ENCODE peak calls at places on chromosomes 3 and 15, in eight cellular contexts. F, Q, K, Y, I, X, B and E are unnamed samples.

GRCh38 chr3:85251766-85252165 is 293.0 kb downstream of the CADM2 start:
- DNase-seq in F (no peak), Q (no peak), K (no peak), Y (no peak), I (no peak), X (no peak), B (no peak), E (no peak)

GRCh38 chr3:49790626-49791411 is 4.5 kb upstream of the IP6K1 start:
- DNase-seq in F (no peak), Q (peak; percentile 41), K (no peak), Y (no peak), I (no peak), X (no peak), B (peak; percentile 58), E (no peak)

GRCh38 chr3:107892960-107893359 is 197.9 kb downstream of the CD47 start:
- DNase-seq in F (no peak), Q (no peak), K (no peak), Y (no peak), I (no peak), X (no peak), B (no peak), E (no peak)

GRCh38 chr15:50134524-50135024 is 15.5 kb upstream of the ATP8B4 start:
- DNase-seq in F (peak; percentile 70), Q (no peak), K (peak; percentile 89), Y (no peak), I (no peak), X (peak; percentile 75), B (peak; percentile 91), E (no peak)

GRCh38 chr3:141960731-141961130 is 84.3 kb downstream of the ATP1B3 start:
- DNase-seq in F (peak; percentile 51), Q (no peak), K (peak; percentile 52), Y (no peak), I (no peak), X (no peak), B (peak; percentile 14), E (no peak)

GRCh38 chr15:23910030-23910429 is 222.9 kb upstream of the NDN start:
- DNase-seq in F (no peak), Q (no peak), K (no peak), Y (no peak), I (no peak), X (no peak), B (no peak), E (no peak)

GRCh38 chr3:149198611-149199010 is 23.0 kb downstream of the CP start:
- DNase-seq in F (no peak), Q (no peak), K (peak; percentile 63), Y (no peak), I (no peak), X (no peak), B (peak; percentile 23), E (no peak)

GRCh38 chr15:75616766-75617165 is 8.8 kb downstream of the SNUPN start:
- DNase-seq in F (no peak), Q (no peak), K (no peak), Y (no peak), I (no peak), X (no peak), B (no peak), E (no peak)

GRCh38 chr3:49607105-49607591 is 52.9 kb downstream of the BSN start:
- DNase-seq in F (no peak), Q (no peak), K (no peak), Y (no peak), I (no peak), X (no peak), B (no peak), E (no peak)

GRCh38 chr3:176351408-176351807 is 845.9 kb downstream of the TBL1XR1 start:
- DNase-seq in F (peak; percentile 9), Q (no peak), K (peak; percentile 29), Y (no peak), I (no peak), X (no peak), B (no peak), E (no peak)

GRCh38 chr3:133491481-133492059 is 81.9 kb upstream of the CDV3 start:
- DNase-seq in F (no peak), Q (no peak), K (no peak), Y (no peak), I (no peak), X (no peak), B (no peak), E (no peak)

GRCh38 chr15:80932989-80933388 is 56.6 kb downstream of the MESD start:
- DNase-seq in F (peak; percentile 52), Q (no peak), K (peak; percentile 93), Y (no peak), I (no peak), X (no peak), B (no peak), E (no peak)

GRCh38 chr3:24088782-24089181 is 143.7 kb downstream of the NR1D2 start:
- DNase-seq in F (peak; percentile 46), Q (peak; percentile 46), K (peak; percentile 41), Y (no peak), I (no peak), X (no peak), B (peak; percentile 48), E (no peak)
- TF ChIP-seq CTCF in F (peak; percentile 58), Q (peak; percentile 56), K (peak; percentile 58), Y (peak; percentile 24), I (peak; percentile 31), X (peak; percentile 47), B (peak; percentile 81), E (peak; percentile 33)

DNA sequence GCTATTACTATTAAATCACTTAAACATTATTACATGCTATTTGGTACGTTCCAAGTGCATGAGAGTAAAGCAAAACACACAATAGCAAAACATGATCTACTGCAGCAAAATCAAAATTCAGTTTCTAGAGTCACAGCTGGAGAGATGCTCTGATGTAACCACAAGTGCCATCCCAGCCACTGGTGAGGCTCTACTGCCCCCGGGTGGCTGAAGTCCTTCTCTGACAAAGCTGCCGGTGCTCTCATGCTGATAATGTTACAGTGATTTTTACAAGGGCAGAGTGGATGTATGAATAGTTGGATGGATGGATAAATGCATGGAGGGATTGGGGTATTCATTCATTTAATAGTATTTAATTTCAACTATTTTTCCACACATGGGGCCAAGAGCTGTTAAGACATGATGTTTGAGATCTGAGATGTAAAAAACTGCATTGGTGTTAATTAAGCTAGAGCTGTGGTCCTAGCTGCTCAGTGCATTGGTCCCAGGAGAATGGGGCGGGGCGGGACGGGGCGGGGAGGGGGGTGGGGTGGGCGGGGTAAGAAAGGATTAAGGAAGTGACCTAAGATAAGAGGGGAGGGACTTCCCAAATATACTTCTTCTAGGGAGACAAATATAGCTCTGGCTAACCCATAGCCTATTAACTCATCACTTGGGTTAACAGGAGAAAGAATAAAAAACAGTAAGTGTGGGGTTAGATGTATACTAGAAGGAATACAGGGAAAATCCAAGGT is 5.3 kb upstream of the SPESP1 start:
- DNase-seq in F (peak; percentile 79), Q (peak; percentile 86), K (peak; percentile 71), Y (peak; percentile 64), I (peak; percentile 67), X (peak; percentile 25), B (peak; percentile 74), E (peak; percentile 88)
- TF ChIP-seq CTCF in F (peak; percentile 96), Q (peak; percentile 91), K (peak; percentile 93), Y (peak; percentile 90), I (peak; percentile 79), X (peak; percentile 87), B (peak; percentile 90), E (peak; percentile 72)

GRCh38 chr3:187737401-187738088 is 7.7 kb downstream of the BCL6 start:
- DNase-seq in F (peak; percentile 86), Q (peak; percentile 41), K (peak; percentile 65), Y (no peak), I (peak; percentile 88), X (no peak), B (peak; percentile 65), E (peak; percentile 67)
- TF ChIP-seq CTCF in F (no peak), Q (no peak), K (no peak), Y (no peak), I (no peak), X (peak; percentile 5), B (peak; percentile 17), E (no peak)

GRCh38 chr3:173306110-173306509 is 91.4 kb upstream of the NLGN1 start:
- DNase-seq in F (no peak), Q (no peak), K (no peak), Y (no peak), I (no peak), X (no peak), B (no peak), E (no peak)
- TF ChIP-seq CTCF in F (no peak), Q (no peak), K (no peak), Y (no peak), I (no peak), X (no peak), B (no peak), E (no peak)

GRCh38 chr3:28348637-28349396 is at the start of the genes AZI2 and ZCWPW2:
- DNase-seq in F (peak; percentile 97), Q (peak; percentile 91), K (peak; percentile 95), Y (peak; percentile 88), I (peak; percentile 97), X (peak; percentile 61), B (peak; percentile 94), E (peak; percentile 95)

GRCh38 chr3:28348286-28348636 is 260 bp upstream of the ZCWPW2 start:
- DNase-seq in F (no peak), Q (no peak), K (peak; percentile 89), Y (no peak), I (no peak), X (no peak), B (no peak), E (no peak)

GRCh38 chr3:28345690-28346089 is 2.8 kb upstream of the ZCWPW2 start:
- DNase-seq in F (no peak), Q (no peak), K (no peak), Y (no peak), I (no peak), X (no peak), B (no peak), E (no peak)

GRCh38 chr3:28347374-28348285 is 891 bp upstream of the ZCWPW2 start:
- DNase-seq in F (peak; percentile 89), Q (no peak), K (peak; percentile 65), Y (no peak), I (no peak), X (no peak), B (peak; percentile 11), E (peak; percentile 20)

GRCh38 chr3:28349397-28350000 is 875 bp upstream of the AZI2 start:
- DNase-seq in F (no peak), Q (peak; percentile 8), K (peak; percentile 4), Y (no peak), I (no peak), X (peak; percentile 26), B (no peak), E (no peak)
- TF ChIP-seq CTCF in F (peak; percentile 0), Q (no peak), K (no peak), Y (no peak), I (peak; percentile 5), X (no peak), B (no peak), E (no peak)